ENCODE peak calls at places on chromosomes 3 and 15, in six cellular contexts. R is endodermal cell, K is Caco-2, Y is psoas muscle, H is cardiac muscle cell, E is osteoblast. W is an unnamed sample. For H3K36me3 and H3K4me1, the result is how much of the 10 kb centered on the place peaks cover.

GRCh38 chr15:63986751-63987341 is 59.4 kb downstream of the DAPK2 start:
- DNase-seq in R (no peak), K (no peak), Y (no peak), H (no peak), E (no peak), W (no peak)

GRCh38 chr15:74203914-74204431 is 1.4 kb upstream of the STRA6 start:
- DNase-seq in R (peak), K (no peak), Y (no peak), H (no peak), E (peak), W (peak)

GRCh38 chr3:23489338-23490158 is 286.4 kb downstream of the UBE2E2 start:
- DNase-seq in R (peak), K (no peak), Y (no peak), H (no peak), E (peak), W (no peak)

GRCh38 chr3:79521221-79521848 is 246.5 kb downstream of the ROBO1 start:
- DNase-seq in R (no peak), K (no peak), Y (no peak), H (peak), E (no peak), W (no peak)

GRCh38 chr15:65089206-65089824 is 12.8 kb downstream of the KBTBD13 start:
- DNase-seq in R (no peak), K (peak), Y (no peak), H (peak), E (peak), W (peak)

GRCh38 chr3:186002884-186003472 is 65.2 kb upstream of the TRA2B start:
- DNase-seq in R (peak), K (no peak), Y (no peak), H (peak), E (no peak), W (no peak)

GRCh38 chr15:76078285-76078863 is 18.6 kb downstream of the TMEM266 start:
- DNase-seq in R (no peak), K (no peak), Y (no peak), H (no peak), E (no peak), W (no peak)

GRCh38 chr3:112128843-112129727 is 4.0 kb downstream of the GCSAM start:
- DNase-seq in R (no peak), K (peak), Y (no peak), H (no peak), E (no peak), W (no peak)

GRCh38 chr3:124217542-124217941 is 225.6 kb upstream of the ROPN1 start:
- DNase-seq in R (peak), K (peak), Y (no peak), H (peak), E (peak), W (peak)

GRCh38 chr15:70308011-70308761 is 210.5 kb upstream of the TLE3 start:
- DNase-seq in R (no peak), K (no peak), Y (no peak), H (no peak), E (no peak), W (no peak)

DNA sequence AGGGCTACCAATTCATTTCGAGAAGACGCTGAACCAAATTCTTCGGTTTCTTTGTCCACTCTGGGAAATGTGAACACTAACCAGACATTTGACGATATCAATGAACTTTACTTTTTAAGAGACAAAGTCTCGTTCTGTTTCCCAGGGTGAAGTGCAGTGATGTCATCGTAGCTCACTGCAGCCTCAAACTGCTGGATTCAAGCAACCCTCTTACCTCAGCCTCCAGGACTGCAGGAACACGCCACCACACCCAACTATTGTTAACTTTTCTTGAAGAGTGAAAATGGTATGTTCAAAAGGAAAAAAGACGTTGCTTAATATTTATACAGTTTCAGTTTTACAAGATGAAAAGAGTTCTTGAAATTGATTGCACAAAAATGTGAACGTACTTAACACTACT is 30.6 kb downstream of the MB21D2 start:
- DNase-seq in R (no peak), K (peak), Y (no peak), H (no peak), E (no peak), W (no peak)
- H3K4me3 ChIP-seq in R (no peak), K (peak), Y (no peak), H (no peak), E (peak), W (no peak)

DNA sequence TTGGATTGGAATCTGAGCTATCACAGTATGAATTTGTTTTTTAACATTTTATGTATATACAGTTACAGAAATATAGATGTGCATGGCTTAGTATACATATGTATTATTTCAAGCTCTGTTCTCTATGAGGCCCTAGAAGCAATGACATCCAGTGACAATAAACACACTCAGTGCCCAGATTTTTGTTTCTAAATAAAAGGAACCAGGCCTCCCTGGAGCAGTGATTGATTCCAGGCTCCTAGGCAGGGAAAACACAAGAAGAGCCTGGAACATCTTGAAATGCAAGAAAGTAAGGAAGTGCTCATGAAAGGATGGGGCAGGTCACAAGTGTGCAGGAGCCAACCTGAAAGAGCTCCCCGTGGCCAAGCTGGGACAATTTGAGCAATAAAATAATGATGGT is 18.5 kb upstream of the CGNL1 start:
- DNase-seq in R (no peak), K (no peak), Y (no peak), H (no peak), E (no peak), W (no peak)
- H3K36me3 ChIP-seq in R (under half), K (under half), Y (under half), H (under half), E (under half), W (under half)

GRCh38 chr3:10219737-10220136 is 28.5 kb upstream of the TATDN2 start:
- DNase-seq in R (no peak), K (no peak), Y (no peak), H (no peak), E (no peak), W (no peak)

GRCh38 chr3:10226293-10226692 is 22.0 kb upstream of the TATDN2 start:
- DNase-seq in R (peak), K (no peak), Y (no peak), H (no peak), E (no peak), W (no peak)

GRCh38 chr3:10224794-10225660 is 23.2 kb upstream of the TATDN2 start:
- DNase-seq in R (peak), K (peak), Y (peak), H (peak), E (no peak), W (peak)

GRCh38 chr3:10228248-10228950 is 19.9 kb upstream of the TATDN2 start:
- DNase-seq in R (no peak), K (no peak), Y (no peak), H (no peak), E (no peak), W (no peak)

DNA sequence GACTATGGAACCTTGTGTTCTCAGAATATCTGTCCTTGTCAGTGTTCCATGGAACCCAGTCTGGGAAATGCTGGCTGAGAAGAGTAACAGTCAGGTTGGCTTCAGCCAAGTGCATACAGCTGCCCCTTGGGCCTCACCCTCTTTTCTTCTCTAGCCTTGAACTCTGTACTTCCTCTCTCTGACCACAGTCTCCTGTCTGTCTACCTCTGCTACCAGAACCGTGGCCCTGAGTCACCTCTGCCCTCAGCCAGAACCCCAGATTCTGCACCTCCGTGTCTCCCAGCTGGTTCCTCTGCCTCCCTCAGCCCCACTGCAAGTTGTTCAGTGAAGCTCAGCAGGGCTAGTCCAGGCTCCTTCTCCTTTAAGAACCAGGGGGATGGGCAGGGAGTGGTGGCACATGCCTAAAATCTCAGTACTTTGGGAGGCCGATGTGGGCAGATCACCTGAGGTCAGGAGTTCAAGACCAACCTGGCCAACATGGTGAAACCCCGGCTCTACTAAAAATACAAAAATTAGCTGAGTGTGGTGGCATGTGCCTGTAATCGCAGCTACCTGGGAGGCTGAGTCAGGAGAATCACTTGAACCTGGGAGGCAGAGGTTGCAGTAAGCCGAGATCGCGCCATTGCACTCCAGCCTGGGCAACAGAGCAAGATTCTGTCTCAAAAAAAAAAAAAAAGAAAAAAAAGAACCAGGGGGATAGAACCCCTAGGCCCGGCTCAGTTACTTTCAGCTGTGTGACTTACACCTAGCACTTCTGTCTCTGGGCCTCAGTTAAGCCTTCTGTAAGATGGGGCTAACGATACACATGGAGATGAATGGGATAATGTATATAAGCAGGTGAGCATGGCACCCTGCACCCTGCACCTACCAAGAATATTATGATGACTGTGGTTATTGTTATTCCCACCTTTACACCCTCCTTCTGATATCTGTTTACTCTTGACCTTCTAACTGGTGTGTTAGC is 24.3 kb upstream of the TATDN2 start:
- DNase-seq in R (no peak), K (no peak), Y (no peak), H (no peak), E (no peak), W (no peak)
- H3K4me1 ChIP-seq in R (under half), K (under half), Y (under half), H (under half), E (under half), W (under half)

DNA sequence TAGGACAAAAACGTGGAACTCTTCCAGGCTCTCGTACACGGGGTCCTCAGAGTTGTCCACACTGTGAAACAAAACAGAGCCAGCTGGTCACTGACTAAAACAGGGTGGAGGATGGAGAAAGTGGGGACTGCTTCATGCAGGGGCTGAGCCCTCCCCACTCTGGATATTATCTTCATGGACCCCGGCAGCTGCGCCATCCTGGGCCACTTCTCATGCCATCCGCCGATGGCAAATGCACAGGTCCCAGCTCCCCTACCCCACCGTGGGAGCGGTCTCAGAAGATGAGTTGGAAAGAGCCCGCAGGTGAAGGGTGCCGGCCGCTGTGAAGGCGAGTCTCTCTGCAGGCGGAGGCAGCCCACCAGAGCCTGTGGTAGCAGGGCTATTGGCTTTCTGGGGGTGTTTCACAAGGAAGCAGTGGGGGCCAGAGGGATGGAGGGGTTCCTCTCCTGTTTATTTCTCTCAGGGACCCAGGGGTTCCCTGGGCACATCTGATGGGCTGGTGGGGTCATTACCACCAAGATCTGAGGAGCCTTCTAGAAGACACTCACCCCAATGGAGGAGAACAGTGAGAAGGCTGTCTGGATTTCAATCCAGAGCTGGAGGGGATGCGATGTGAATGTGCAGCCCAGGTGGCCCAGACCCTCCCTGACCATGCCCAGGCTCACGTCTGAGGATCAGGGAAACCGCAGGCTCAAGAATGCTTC is 177.3 kb downstream of the KLF13 start:
- DNase-seq in R (no peak), K (no peak), Y (no peak), H (no peak), E (no peak), W (no peak)
- H3K4me3 ChIP-seq in R (no peak), K (no peak), Y (no peak), H (no peak), E (no peak), W (no peak)

DNA sequence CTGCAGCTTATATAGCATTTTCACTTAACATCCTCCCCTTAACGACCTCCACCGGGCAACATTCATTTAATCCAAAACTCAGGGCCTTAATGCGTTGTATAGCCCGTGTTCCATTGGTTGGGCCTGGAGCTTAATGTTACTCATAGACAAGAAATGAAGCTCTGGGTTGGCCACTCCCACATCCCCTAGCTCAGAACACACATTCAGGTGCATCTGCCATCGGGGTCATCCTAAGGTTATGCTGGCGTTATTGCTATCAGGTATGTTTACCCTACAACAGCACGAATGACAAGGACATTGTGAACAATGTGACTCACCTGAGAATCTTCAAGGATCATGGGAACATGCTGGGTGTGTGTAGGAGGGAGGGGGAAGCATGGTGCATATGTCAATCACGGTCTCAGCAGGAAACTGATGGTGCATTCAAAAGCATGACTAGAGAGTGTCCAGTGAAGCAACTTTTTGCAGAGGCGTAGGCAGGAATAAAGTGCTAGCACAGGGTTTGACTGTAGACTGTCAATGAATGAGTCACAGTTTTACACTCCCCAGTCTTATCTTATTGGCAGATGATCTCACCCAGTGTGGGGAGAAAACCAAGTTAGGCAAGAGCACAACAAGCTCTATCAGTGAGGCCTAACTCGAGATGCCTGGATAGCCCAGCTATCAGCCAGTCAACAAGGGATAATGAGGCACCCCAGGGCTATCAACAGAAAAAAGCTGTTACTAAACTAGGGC is 402.1 kb upstream of the MCTP2 start:
- DNase-seq in R (peak), K (peak), Y (no peak), H (no peak), E (no peak), W (no peak)
- H3K36me3 ChIP-seq in R (under half), K (under half), Y (under half), H (under half), E (under half), W (under half)

GRCh38 chr15:67824157-67824899 is 981 bp upstream of the SKOR1 start:
- DNase-seq in R (peak), K (no peak), Y (peak), H (no peak), E (no peak), W (no peak)
- H3K4me1 ChIP-seq in R (under half), K (under half), Y (under half), H (under half), E (under half), W (half or more)

GRCh38 chr3:10738688-10739372 is 77.2 kb upstream of the SLC6A11 start:
- DNase-seq in R (peak), K (peak), Y (peak), H (peak), E (peak), W (peak)
- H3K4me3 ChIP-seq in R (peak), K (no peak), Y (peak), H (peak), E (peak), W (peak)

DNA sequence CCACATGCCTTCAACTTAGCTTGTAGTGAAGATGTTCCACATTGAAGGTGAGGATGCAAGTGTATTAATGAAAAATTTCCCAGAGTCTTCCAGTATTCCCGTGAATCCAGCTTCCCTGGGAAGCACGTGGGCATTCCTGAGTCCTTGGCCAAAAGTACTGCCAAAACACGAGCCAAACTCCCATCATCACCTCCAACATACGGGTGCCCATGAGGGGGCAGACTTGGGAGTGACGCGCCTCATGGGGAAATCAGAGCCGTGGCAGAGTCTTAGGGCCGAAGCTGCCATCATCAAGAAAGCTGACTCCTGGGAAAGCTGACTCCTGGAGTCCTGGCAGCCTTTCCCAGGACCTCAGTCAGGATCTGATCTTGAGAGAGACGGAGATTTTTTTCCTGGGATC is 20.1 kb upstream of the TM2D3 start:
- DNase-seq in R (peak), K (no peak), Y (no peak), H (no peak), E (no peak), W (no peak)
- H3K36me3 ChIP-seq in R (under half), K (under half), Y (under half), H (under half), E (under half), W (half or more)

GRCh38 chr3:134373942-134374790 is at the start of gene AMOTL2:
- DNase-seq in R (peak), K (peak), Y (peak), H (peak), E (peak), W (peak)
- H3K4me1 ChIP-seq in R (under half), K (half or more), Y (half or more), H (under half), E (under half), W (half or more)

GRCh38 chr3:125367403-125368230 is 7.5 kb downstream of the ZNF148 start:
- DNase-seq in R (no peak), K (no peak), Y (no peak), H (no peak), E (peak), W (no peak)
- H3K4me3 ChIP-seq in R (no peak), K (no peak), Y (no peak), H (no peak), E (peak), W (no peak)